ENCODE peak calls at places on chromosomes 5 and 9, in five cellular contexts. S is T-cell, X is omental fat pad, I is NCI-H1092, H is nucleus accumbens. W is an unnamed sample.

GRCh38 chr5:79582186-79582585 is 30.1 kb upstream of the TENT2 start:
- DNase-seq in S (no peak), I (peak), X (no peak), H (no peak), W (no peak)

GRCh38 chr5:1282139-1282992 is 12.5 kb downstream of the TERT start:
- DNase-seq in S (no peak), X (no peak), H (no peak), I (no peak), W (peak)

GRCh38 chr9:99807276-99807852 is 14.3 kb upstream of the NR4A3 start:
- DNase-seq in H (no peak), I (peak), S (peak), X (peak), W (peak)

GRCh38 chr5:177497011-177497296 is 450 bp downstream of the PDLIM7 start:
- DNase-seq in S (no peak), H (no peak), I (no peak), X (no peak), W (no peak)

GRCh38 chr5:120446896-120447295 is 17.2 kb upstream of the PRR16 start:
- DNase-seq in X (no peak), H (no peak), I (no peak), S (no peak), W (no peak)

GRCh38 chr9:137358126-137358525 is 56.1 kb upstream of the NRARP start:
- DNase-seq in S (no peak), I (no peak), X (no peak), H (no peak), W (no peak)

GRCh38 chr5:644509-644908 is 32.4 kb downstream of the CEP72 start:
- DNase-seq in S (no peak), H (no peak), I (no peak), X (no peak), W (no peak)

GRCh38 chr5:132104561-132104960 is 31.0 kb downstream of the CSF2 start:
- DNase-seq in I (no peak), H (no peak), S (no peak), X (no peak), W (no peak)

GRCh38 chr5:28403846-28404245 is 1365.5 kb upstream of the CDH9 start:
- DNase-seq in X (no peak), S (no peak), I (no peak), H (no peak), W (no peak)

GRCh38 chr5:154206291-154206690 is 15.8 kb downstream of the GALNT10 start:
- DNase-seq in H (no peak), S (no peak), I (no peak), X (no peak), W (no peak)

GRCh38 chr5:32600057-32600622 is 14.8 kb downstream of the SUB1 start:
- DNase-seq in X (no peak), I (no peak), H (no peak), S (no peak), W (no peak)

GRCh38 chr9:133615101-133615896 is 6.1 kb upstream of the FAM163B start:
- DNase-seq in I (peak), X (no peak), H (no peak), S (no peak), W (no peak)

GRCh38 chr9:129884220-129885017 is 49.2 kb downstream of the USP20 start:
- DNase-seq in I (peak), S (peak), X (peak), H (peak), W (peak)

GRCh38 chr5:139360384-139360783 is 18.7 kb downstream of the PAIP2 start:
- DNase-seq in X (no peak), H (no peak), I (no peak), S (no peak), W (no peak)

GRCh38 chr5:67941750-67942450 is 273.7 kb upstream of the PIK3R1 start:
- DNase-seq in X (no peak), H (no peak), I (no peak), S (no peak), W (no peak)

GRCh38 chr9:80077059-80077458 is 505.3 kb downstream of the TLE4 start:
- DNase-seq in I (no peak), H (no peak), X (no peak), S (no peak), W (no peak)

GRCh38 chr5:37740331-37741066 is 99.3 kb downstream of the GDNF start:
- DNase-seq in I (no peak), X (no peak), S (no peak), H (no peak), W (no peak)

GRCh38 chr9:123059472-123060220 is 26.2 kb downstream of the GPR21 start:
- DNase-seq in H (no peak), S (no peak), X (no peak), I (no peak), W (no peak)